ENCODE peak calls at places on chromosomes 1 and 21, in four cellular contexts. Z, S, Y and Q are unnamed samples.

GRCh38 chr1:220902916-220903315 is 23.7 kb downstream of the HLX start:
- DNase-seq in Z (no peak), S (no peak), Y (no peak), Q (no peak)

GRCh38 chr21:45644041-45644906 is 749 bp downstream of the PCBP3 start:
- DNase-seq in Z (no peak), Y (no peak), S (no peak), Q (peak)

GRCh38 chr1:84598418-84598817 is 24.2 kb upstream of the CTBS start:
- DNase-seq in S (no peak), Y (no peak), Z (no peak), Q (no peak)

GRCh38 chr1:112841825-112842224 is 114.2 kb downstream of the SLC16A1 start:
- DNase-seq in Y (peak), S (no peak), Z (no peak), Q (no peak)

GRCh38 chr1:116544588-116545358 is 26.1 kb downstream of the CD58 start:
- DNase-seq in Y (no peak), S (no peak), Z (no peak), Q (no peak)

GRCh38 chr1:179016694-179017382 is 8.9 kb upstream of the FAM20B start:
- DNase-seq in S (no peak), Y (no peak), Z (peak), Q (peak)

GRCh38 chr1:10870493-10871096 is 74.1 kb upstream of the CASZ1 start:
- DNase-seq in S (no peak), Z (no peak), Y (no peak), Q (no peak)

GRCh38 chr1:158329807-158330206 is 1.5 kb downstream of the CD1B start:
- DNase-seq in Z (no peak), S (no peak), Y (no peak), Q (no peak)

GRCh38 chr1:12087797-12088314 is 24.8 kb downstream of the TNFRSF8 start:
- DNase-seq in Z (no peak), Y (peak), S (no peak), Q (no peak)

GRCh38 chr21:36788116-36788515 is 89.2 kb downstream of the SIM2 start:
- DNase-seq in S (no peak), Z (peak), Y (no peak), Q (no peak)

GRCh38 chr21:36792505-36792967 is 93.6 kb downstream of the SIM2 start:
- DNase-seq in Y (no peak), S (no peak), Z (no peak), Q (no peak)

GRCh38 chr21:36791150-36791549 is 92.2 kb downstream of the SIM2 start:
- DNase-seq in S (no peak), Y (no peak), Z (no peak), Q (no peak)

GRCh38 chr21:36790616-36791015 is 91.7 kb downstream of the SIM2 start:
- DNase-seq in Z (no peak), Y (no peak), S (no peak), Q (no peak)

GRCh38 chr21:36791695-36792451 is 93.0 kb downstream of the SIM2 start:
- DNase-seq in Z (no peak), S (no peak), Y (no peak), Q (no peak)
- TF ChIP-seq EZH2 in Z (no peak), S (no peak), Y (no peak), Q (no peak)

GRCh38 chr1:203025721-203026665 is at the start of gene PPFIA4:
- DNase-seq in Y (peak), Z (peak), S (peak), Q (peak)
- TF ChIP-seq POLR2A in Y (peak), Z (peak), S (peak), Q (peak)

DNA sequence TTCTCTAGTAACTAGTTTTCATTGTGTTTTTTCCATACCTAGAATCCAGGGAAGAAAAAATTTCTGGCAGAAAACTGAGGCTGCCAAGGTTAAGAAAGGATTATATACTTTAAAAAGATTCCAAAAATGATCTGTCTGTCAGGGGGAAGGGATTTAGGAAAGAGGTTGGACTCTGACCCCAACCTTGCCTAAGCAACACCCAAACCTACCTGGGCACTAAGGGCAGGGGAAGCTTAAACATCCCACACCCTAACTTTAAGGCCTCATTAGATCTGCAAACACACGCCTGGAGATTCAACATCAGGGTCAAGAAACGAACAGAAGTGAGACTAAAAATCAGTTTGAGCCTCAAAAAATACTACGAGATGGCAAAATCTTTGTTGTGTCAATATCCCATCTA is 19.4 kb downstream of the KDM5B start:
- DNase-seq in Y (no peak), Z (no peak), S (no peak), Q (no peak)
- TF ChIP-seq EZH2 in Y (no peak), Z (no peak), S (no peak), Q (no peak)

DNA sequence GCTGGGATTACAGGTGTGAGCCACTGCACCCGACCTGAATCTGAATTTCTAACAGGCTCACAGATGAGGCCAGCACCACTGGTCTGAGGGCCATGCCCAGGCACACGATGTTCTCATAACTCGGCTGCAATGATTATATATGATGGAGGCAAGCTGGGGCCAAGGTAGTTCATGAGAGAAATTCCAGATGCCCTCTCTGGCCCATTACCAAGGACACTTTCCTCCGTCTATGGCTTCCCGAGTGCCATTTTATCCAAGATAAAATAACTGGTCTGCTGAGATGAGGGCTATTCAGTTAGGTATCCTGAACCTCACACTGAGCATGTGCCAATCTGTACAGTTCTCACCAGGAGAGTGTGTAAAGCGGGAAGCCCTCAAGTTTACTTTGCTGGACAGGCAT is 16.5 kb downstream of the TMPRSS2 start:
- DNase-seq in Y (no peak), Z (no peak), S (no peak), Q (no peak)
- TF ChIP-seq POLR2A in Y (no peak), Z (no peak), S (no peak), Q (no peak)